ENCODE peak calls at places on chromosome 13, in five cellular contexts. W is Calu3, Z is retina, D is memory B cell, E is Daoy. U is an unnamed sample.

GRCh38 chr13:94583926-94584325 is 12.0 kb downstream of the TGDS start:
- DNase-seq in Z (no peak), D (no peak), W (no peak), E (no peak), U (no peak)

GRCh38 chr13:70391678-70392077 is 283.4 kb upstream of the KLHL1 start:
- DNase-seq in E (no peak), W (no peak), Z (no peak), D (no peak), U (peak; percentile 10)

GRCh38 chr13:51681037-51681678 is 96.9 kb downstream of the WDFY2 start:
- DNase-seq in Z (peak; percentile 12), D (no peak), E (peak; percentile 43), W (no peak), U (no peak)

GRCh38 chr13:71712988-71713653 is 153.9 kb downstream of the DACH1 start:
- DNase-seq in D (no peak), E (no peak), Z (peak; percentile 79), W (peak; percentile 0), U (peak; percentile 97)

GRCh38 chr13:113938246-113938645 is 35.6 kb downstream of the C13orf46 start:
- DNase-seq in D (no peak), W (no peak), Z (no peak), E (no peak), U (no peak)

GRCh38 chr13:19860884-19861655 is 2.4 kb downstream of the ZMYM5 start:
- DNase-seq in Z (peak; percentile 9), D (no peak), W (peak; percentile 53), E (peak; percentile 78), U (peak; percentile 20)

GRCh38 chr13:111033172-111034133 is 81.7 kb upstream of the ARHGEF7 start:
- DNase-seq in E (no peak), Z (no peak), W (no peak), D (no peak), U (no peak)

GRCh38 chr13:108220042-108220441 is 1.9 kb downstream of the ABHD13 start:
- DNase-seq in W (no peak), Z (no peak), E (no peak), D (no peak), U (no peak)

GRCh38 chr13:78121459-78122348 is 203.1 kb upstream of the EDNRB start:
- DNase-seq in Z (peak; percentile 52), W (peak; percentile 3), D (peak; percentile 16), E (peak; percentile 40), U (peak; percentile 80)

GRCh38 chr13:24168392-24168750 is 7.9 kb downstream of the SPATA13 start:
- DNase-seq in E (no peak), Z (no peak), D (no peak), W (no peak), U (no peak)

GRCh38 chr13:78657699-78658629 is 991 bp downstream of the OBI1 start:
- DNase-seq in E (no peak), D (no peak), Z (no peak), W (no peak), U (no peak)

GRCh38 chr13:59230484-59231264 is 933.1 kb downstream of the DIAPH3 start:
- DNase-seq in Z (no peak), D (no peak), E (no peak), W (no peak), U (no peak)

GRCh38 chr13:30870049-30870884 is 35.8 kb upstream of the MEDAG start:
- DNase-seq in W (peak; percentile 21), D (no peak), E (peak; percentile 95), Z (peak; percentile 28), U (no peak)

GRCh38 chr13:77386880-77387606 is 60.1 kb upstream of the MYCBP2 start:
- DNase-seq in E (peak; percentile 3), Z (no peak), W (no peak), D (no peak), U (no peak)

GRCh38 chr13:49292742-49293498 is 45.2 kb downstream of the CDADC1 start:
- DNase-seq in W (no peak), D (no peak), E (no peak), Z (no peak), U (peak; percentile 75)

GRCh38 chr13:30415430-30416030 is 6.8 kb upstream of the UBE2L5 start:
- DNase-seq in D (no peak), Z (no peak), E (no peak), W (no peak), U (no peak)

GRCh38 chr13:51396352-51396751 is 56.5 kb downstream of the INTS6 start:
- DNase-seq in Z (no peak), E (no peak), W (no peak), D (no peak), U (peak; percentile 47)

GRCh38 chr13:102400619-102401125 is 1.2 kb downstream of the FGF14 start:
- DNase-seq in D (no peak), W (no peak), Z (no peak), E (peak; percentile 27), U (peak; percentile 62)

GRCh38 chr13:49444517-49445395 is 682 bp downstream of the SETDB2 start:
- DNase-seq in E (peak; percentile 32), D (peak; percentile 43), W (peak; percentile 2), Z (no peak), U (peak; percentile 53)

GRCh38 chr13:90787007-90787406 is 560.5 kb upstream of the MIR17HG start:
- DNase-seq in E (no peak), Z (no peak), W (no peak), D (no peak), U (no peak)

GRCh38 chr13:51942189-51942588 is 69.1 kb downstream of the ATP7B start:
- DNase-seq in W (peak; percentile 30), D (no peak), E (no peak), Z (no peak), U (no peak)

GRCh38 chr13:94079876-94080275 is 399.6 kb downstream of the DCT start:
- DNase-seq in E (no peak), W (no peak), D (no peak), Z (no peak), U (no peak)

GRCh38 chr13:70571221-70571620 is 463.0 kb upstream of the KLHL1 start:
- DNase-seq in D (no peak), Z (no peak), E (no peak), W (no peak), U (no peak)

GRCh38 chr13:19159181-19159580 is 22.4 kb downstream of the TUBA3C start:
- DNase-seq in E (no peak), Z (no peak), D (no peak), W (no peak), U (no peak)

GRCh38 chr13:94178625-94179244 is 300.7 kb downstream of the DCT start:
- DNase-seq in E (no peak), W (no peak), D (no peak), Z (no peak), U (no peak)

U was measured in left kidney.